ENCODE peak calls at places on chromosomes 3 and 15, in ten cellular contexts. L is bronchial epithelial cell; D is fibroblast of lung; W is heart right ventricle; P is CD8-positive, alpha-beta memory T cell; J is lung; F is GM06990; K is AG04450; O is psoas muscle; A is tibial nerve. E is an unnamed sample. For H3K27me3, the result is how much of the 10 kb centered on the place peaks cover.

GRCh38 chr15:64045774-64046346 is 425 bp downstream of the DAPK2 start:
- DNase-seq in L (no peak), D (peak), W (peak), P (no peak), J (no peak), F (peak), K (no peak), O (peak), A (no peak), E (no peak)

GRCh38 chr3:151630035-151630434 is 103.7 kb upstream of the AADACL2 start:
- DNase-seq in L (no peak), D (no peak), W (no peak), P (no peak), J (no peak), F (no peak), K (no peak), O (no peak), A (no peak), E (no peak)

GRCh38 chr15:94266000-94266399 is 34.6 kb downstream of the MCTP2 start:
- DNase-seq in L (peak), D (no peak), W (no peak), P (no peak), J (no peak), F (no peak), K (no peak), O (no peak), A (no peak), E (no peak)

GRCh38 chr15:77031376-77032050 is 36.6 kb downstream of the PSTPIP1 start:
- DNase-seq in L (no peak), D (no peak), W (no peak), P (peak), J (no peak), F (peak), K (no peak), O (no peak), A (no peak), E (no peak)

GRCh38 chr3:44501971-44502370 is 24.5 kb upstream of the ZNF445 start:
- DNase-seq in L (peak), D (peak), W (no peak), P (no peak), J (no peak), F (no peak), K (no peak), O (no peak), A (no peak), E (no peak)

GRCh38 chr3:180617049-180617448 is 15.1 kb downstream of the TTC14 start:
- DNase-seq in L (peak), D (peak), W (no peak), P (no peak), J (no peak), F (no peak), K (no peak), O (no peak), A (no peak), E (no peak)

GRCh38 chr3:23052230-23053019 is 150.7 kb upstream of the UBE2E2 start:
- DNase-seq in L (no peak), D (peak), W (no peak), P (no peak), J (no peak), F (no peak), K (no peak), O (no peak), A (no peak), E (no peak)

GRCh38 chr3:179233043-179233442 is 17.9 kb downstream of the KCNMB3 start:
- DNase-seq in L (no peak), D (no peak), W (no peak), P (no peak), J (no peak), F (no peak), K (no peak), O (no peak), A (no peak), E (no peak)

GRCh38 chr3:50430186-50430585 is 70.9 kb upstream of the TMEM115 start:
- DNase-seq in L (no peak), D (no peak), W (no peak), P (peak), J (no peak), F (no peak), K (no peak), O (no peak), A (no peak), E (no peak)

GRCh38 chr3:188950832-188951489 is 220.8 kb upstream of the TPRG1 start:
- DNase-seq in L (peak), D (peak), W (peak), P (no peak), J (peak), F (no peak), K (peak), O (peak), A (peak), E (peak)

GRCh38 chr3:181974198-181974597 is 262.5 kb downstream of the SOX2 start:
- DNase-seq in L (peak), D (peak), W (no peak), P (no peak), J (no peak), F (no peak), K (no peak), O (no peak), A (no peak), E (no peak)

GRCh38 chr15:77617507-77618285 is 15.0 kb downstream of the LINGO1 start:
- DNase-seq in L (peak), D (no peak), W (no peak), P (no peak), J (no peak), F (no peak), K (no peak), O (no peak), A (no peak), E (no peak)

GRCh38 chr15:58492661-58493397 is 61.0 kb downstream of the LIPC start:
- DNase-seq in L (no peak), D (no peak), W (no peak), P (no peak), J (no peak), F (no peak), K (no peak), O (no peak), A (no peak), E (no peak)

GRCh38 chr3:29514170-29514569 is 233.3 kb downstream of the RBMS3 start:
- DNase-seq in L (no peak), D (no peak), W (no peak), P (no peak), J (no peak), F (no peak), K (no peak), O (no peak), A (no peak), E (no peak)

GRCh38 chr3:71759401-71759800 is 5.7 kb downstream of the GPR27 start:
- DNase-seq in L (no peak), D (no peak), W (no peak), P (no peak), J (no peak), F (no peak), K (no peak), O (no peak), A (no peak), E (no peak)

GRCh38 chr3:71751602-71752001 is 2.1 kb upstream of the GPR27 start:
- DNase-seq in L (no peak), D (no peak), W (no peak), P (no peak), J (no peak), F (no peak), K (no peak), O (no peak), A (no peak), E (no peak)

GRCh38 chr3:71752911-71753715 is 542 bp upstream of the GPR27 start:
- DNase-seq in L (no peak), D (no peak), W (no peak), P (no peak), J (no peak), F (no peak), K (no peak), O (no peak), A (no peak), E (no peak)

GRCh38 chr3:71754610-71755253 is 1.1 kb downstream of the GPR27 start:
- DNase-seq in L (no peak), D (no peak), W (no peak), P (no peak), J (no peak), F (no peak), K (no peak), O (no peak), A (no peak), E (no peak)

DNA sequence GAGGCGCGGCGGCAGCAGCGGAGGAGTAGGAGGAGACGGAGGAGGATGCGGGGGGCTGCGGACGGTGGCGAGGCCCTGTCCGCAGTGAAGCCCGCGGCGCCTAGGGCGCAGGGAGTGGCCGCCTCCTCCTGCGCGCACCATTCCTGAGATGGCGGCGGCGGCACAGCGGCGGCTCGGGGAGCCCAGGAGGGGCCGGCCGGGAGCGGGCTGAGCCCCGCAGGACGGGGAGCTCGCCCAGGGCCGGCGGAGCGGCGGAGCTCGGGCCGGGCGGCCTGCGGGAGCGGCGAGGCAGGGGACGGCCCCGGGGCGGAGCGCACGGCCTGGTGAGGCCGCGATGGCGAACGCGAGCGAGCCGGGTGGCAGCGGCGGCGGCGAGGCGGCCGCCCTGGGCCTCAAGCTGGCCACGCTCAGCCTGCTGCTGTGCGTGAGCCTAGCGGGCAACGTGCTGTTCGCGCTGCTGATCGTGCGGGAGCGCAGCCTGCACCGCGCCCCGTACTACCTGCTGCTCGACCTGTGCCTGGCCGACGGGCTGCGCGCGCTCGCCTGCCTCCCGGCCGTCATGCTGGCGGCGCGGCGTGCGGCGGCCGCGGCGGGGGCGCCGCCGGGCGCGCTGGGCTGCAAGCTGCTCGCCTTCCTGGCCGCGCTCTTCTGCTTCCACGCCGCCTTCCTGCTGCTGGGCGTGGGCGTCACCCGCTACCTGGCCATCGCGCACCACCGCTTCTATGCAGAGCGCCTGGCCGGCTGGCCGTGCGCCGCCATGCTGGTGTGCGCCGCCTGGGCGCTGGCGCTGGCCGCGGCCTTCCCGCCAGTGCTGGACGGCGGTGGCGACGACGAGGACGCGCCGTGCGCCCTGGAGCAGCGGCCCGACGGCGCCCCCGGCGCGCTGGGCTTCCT is at the start of gene GPR27:
- DNase-seq in L (no peak), D (peak), W (no peak), P (no peak), J (no peak), F (peak), K (no peak), O (peak), A (no peak), E (no peak)
- H3K27me3 ChIP-seq in L (under half), D (under half), W (under half), P (under half), J (under half), F (under half), K (under half), O (under half), A (under half), E (under half)

DNA sequence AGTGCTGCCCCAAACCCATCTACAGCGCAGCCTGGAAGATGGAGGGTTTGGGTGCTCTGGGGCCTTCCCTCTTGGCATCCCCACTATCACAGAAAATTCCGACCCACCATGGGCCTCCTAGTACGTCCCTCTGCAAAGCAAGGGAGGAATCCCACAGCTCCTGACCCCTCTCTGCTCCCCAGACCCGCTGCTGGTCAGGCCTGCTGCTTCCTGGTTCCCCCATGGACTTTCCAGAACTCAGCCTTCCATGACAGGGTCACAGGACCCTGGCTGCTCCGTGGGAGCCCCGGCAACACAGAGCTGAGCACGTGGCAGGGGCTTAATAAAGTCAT is 3.1 kb upstream of the LOXL1 start:
- DNase-seq in L (no peak), D (no peak), W (no peak), P (no peak), J (no peak), F (no peak), K (no peak), O (no peak), A (no peak), E (no peak)
- H3K4me3 ChIP-seq in L (no peak), D (no peak), W (no peak), P (no peak), J (no peak), F (no peak), K (peak), O (no peak), A (no peak), E (no peak)

GRCh38 chr15:34754674-34755418 is at the start of gene GJD2:
- DNase-seq in L (no peak), D (no peak), W (no peak), P (no peak), J (no peak), F (no peak), K (no peak), O (no peak), A (no peak), E (no peak)

GRCh38 chr15:34755419-34755773 is 598 bp upstream of the GJD2 start:
- DNase-seq in L (no peak), D (no peak), W (no peak), P (no peak), J (no peak), F (no peak), K (no peak), O (no peak), A (no peak), E (no peak)

GRCh38 chr15:34757262-34757661 is 2.5 kb upstream of the GJD2 start:
- DNase-seq in L (no peak), D (no peak), W (no peak), P (no peak), J (no peak), F (no peak), K (no peak), O (no peak), A (no peak), E (no peak)

GRCh38 chr15:34754171-34754580 is 622 bp downstream of the GJD2 start:
- DNase-seq in L (no peak), D (no peak), W (no peak), P (no peak), J (no peak), F (no peak), K (no peak), O (no peak), A (no peak), E (no peak)

DNA sequence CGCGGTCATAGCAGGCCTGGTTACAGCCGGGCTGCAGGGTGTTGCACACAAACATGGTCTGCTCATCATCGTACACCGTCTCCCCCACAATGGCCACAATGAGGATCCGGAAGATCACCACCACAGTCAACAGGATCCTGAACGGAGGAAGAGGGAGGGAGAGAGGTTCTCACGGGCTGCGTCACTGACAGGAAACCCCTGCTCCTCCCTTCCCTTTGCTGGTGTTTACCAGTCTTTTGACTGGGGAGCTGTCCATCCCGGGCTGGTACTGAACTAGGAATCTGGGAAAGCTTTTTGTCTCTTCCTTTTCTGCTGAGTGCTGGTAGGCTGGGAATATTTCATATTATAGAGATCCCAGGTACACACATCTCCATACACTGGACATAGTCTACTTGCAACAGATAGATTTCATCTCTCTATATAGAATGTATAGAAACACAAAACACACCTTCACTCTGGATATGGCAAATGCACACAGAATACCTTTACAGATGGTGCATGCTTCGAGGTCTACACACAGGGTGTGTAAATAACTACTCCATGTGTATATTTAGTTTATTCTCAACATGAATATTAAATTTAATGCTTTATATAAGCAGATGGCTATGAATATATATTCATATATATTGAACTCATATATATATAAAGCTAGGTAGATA is 1.4 kb downstream of the GJD2 start:
- DNase-seq in L (peak), D (peak), W (peak), P (no peak), J (no peak), F (no peak), K (peak), O (no peak), A (no peak), E (no peak)
- H3K27me3 ChIP-seq in L (under half), D (under half), W (half or more), P (under half), J (under half), F (under half), K (under half), O (under half), A (half or more), E (under half)

GRCh38 chr15:84982301-84982920 is 755 bp downstream of the PDE8A start:
- DNase-seq in L (no peak), D (peak), W (peak), P (peak), J (peak), F (peak), K (no peak), O (peak), A (peak), E (no peak)

GRCh38 chr15:84983299-84983698 is 1.6 kb downstream of the PDE8A start:
- DNase-seq in L (no peak), D (no peak), W (no peak), P (no peak), J (no peak), F (no peak), K (no peak), O (no peak), A (no peak), E (no peak)

GRCh38 chr15:84983711-84984110 is 2.1 kb downstream of the PDE8A start:
- DNase-seq in L (no peak), D (no peak), W (no peak), P (no peak), J (no peak), F (no peak), K (no peak), O (no peak), A (no peak), E (no peak)

GRCh38 chr15:84987949-84988624 is 6.4 kb downstream of the PDE8A start:
- DNase-seq in L (no peak), D (no peak), W (no peak), P (no peak), J (no peak), F (no peak), K (no peak), O (no peak), A (no peak), E (no peak)

DNA sequence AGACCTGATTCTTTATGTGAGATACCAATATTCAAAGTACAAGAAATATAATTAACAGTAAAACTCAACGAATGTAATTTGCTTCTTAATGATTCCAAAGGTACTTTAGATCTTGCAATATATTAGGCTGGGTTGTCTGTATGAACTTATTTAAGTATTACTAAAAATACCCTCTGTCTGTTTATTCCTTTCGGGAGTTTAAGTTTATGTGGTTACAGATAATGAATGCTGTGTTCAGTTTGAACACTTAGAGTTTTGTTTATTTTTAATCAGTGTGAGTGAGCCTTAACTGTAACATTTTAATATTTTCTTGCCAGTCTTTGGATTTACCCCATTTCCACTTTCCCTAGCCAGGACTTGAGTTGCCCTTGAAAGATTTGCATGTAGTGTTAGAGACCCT is 3.5 kb downstream of the PDE8A start:
- DNase-seq in L (no peak), D (no peak), W (no peak), P (no peak), J (no peak), F (no peak), K (no peak), O (no peak), A (no peak), E (no peak)
- H3K4me3 ChIP-seq in L (no peak), D (no peak), W (no peak), P (no peak), J (no peak), F (no peak), K (no peak), O (no peak), A (no peak), E (no peak)

GRCh38 chr15:69623521-69624513 is 171.2 kb downstream of the RPLP1 start:
- DNase-seq in L (peak), D (no peak), W (peak), P (no peak), J (peak), F (no peak), K (no peak), O (no peak), A (no peak), E (no peak)

GRCh38 chr15:69624816-69625215 is 172.2 kb downstream of the RPLP1 start:
- DNase-seq in L (no peak), D (no peak), W (peak), P (no peak), J (peak), F (no peak), K (no peak), O (no peak), A (no peak), E (no peak)

GRCh38 chr15:69627548-69628158 is 175.0 kb downstream of the RPLP1 start:
- DNase-seq in L (no peak), D (no peak), W (peak), P (no peak), J (peak), F (no peak), K (no peak), O (no peak), A (no peak), E (no peak)

GRCh38 chr15:69628256-69629093 is 175.9 kb downstream of the RPLP1 start:
- DNase-seq in L (no peak), D (no peak), W (no peak), P (no peak), J (peak), F (no peak), K (no peak), O (no peak), A (no peak), E (no peak)

GRCh38 chr15:69626095-69627066 is 173.8 kb downstream of the RPLP1 start:
- DNase-seq in L (no peak), D (no peak), W (no peak), P (no peak), J (peak), F (no peak), K (no peak), O (no peak), A (no peak), E (no peak)
- H3K27me3 ChIP-seq in L (under half), D (under half), W (under half), P (under half), J (under half), F (under half), K (under half), O (under half), A (under half), E (under half)

DNA sequence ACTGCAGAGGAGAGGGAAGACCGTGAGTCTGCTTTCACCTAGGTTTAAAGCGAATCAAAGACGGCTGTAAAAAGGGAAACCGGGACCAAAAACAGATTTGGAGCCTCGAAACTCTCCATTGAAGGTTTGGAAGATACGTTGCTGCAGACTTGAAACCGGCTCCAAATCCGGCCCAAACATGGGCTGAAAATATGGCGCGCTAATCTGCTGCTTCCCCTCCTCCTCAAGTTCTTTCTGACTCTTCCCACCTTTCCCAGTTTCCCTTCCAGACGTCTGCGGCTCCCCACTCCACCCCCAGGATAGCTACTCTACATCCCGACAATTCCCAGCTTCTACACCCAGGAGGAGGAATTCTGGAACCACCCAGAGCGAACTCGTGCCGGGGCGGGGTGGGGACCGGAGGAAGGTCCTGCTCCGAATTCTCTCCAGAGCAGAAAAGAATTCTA is 8.7 kb downstream of the EOMES start:
- DNase-seq in L (no peak), D (no peak), W (no peak), P (no peak), J (no peak), F (no peak), K (no peak), O (no peak), A (no peak), E (no peak)
- H3K4me3 ChIP-seq in L (peak), D (peak), W (peak), P (peak), J (peak), F (peak), K (peak), O (peak), A (peak), E (peak)

GRCh38 chr3:10551139-10551538 is 45.8 kb upstream of the ATP2B2 start:
- DNase-seq in L (no peak), D (no peak), W (no peak), P (no peak), J (no peak), F (no peak), K (no peak), O (no peak), A (no peak), E (no peak)
- H3K27me3 ChIP-seq in L (under half), D (under half), W (under half), P (under half), J (under half), F (under half), K (under half), O (under half), A (under half), E (under half)

GRCh38 chr3:46114324-46114988 is 87.2 kb upstream of the XCR1 start:
- DNase-seq in L (peak), D (peak), W (no peak), P (no peak), J (no peak), F (no peak), K (no peak), O (no peak), A (peak), E (peak)
- H3K4me3 ChIP-seq in L (no peak), D (no peak), W (no peak), P (no peak), J (no peak), F (no peak), K (no peak), O (no peak), A (no peak), E (no peak)

E was measured in BJ.